ENCODE peak calls at places on chromosomes 16 and 17, in seven cellular contexts. One of them, this sample, is unnamed.

GRCh38 chr17:76593338-76593737 is 7.7 kb upstream of the ST6GALNAC2 start:
- DNase-seq in Calu3: no peak
- DNase-seq in CMK: no peak
- DNase-seq in RCC 7860: no peak
- DNase-seq in anterior cingulate cortex: no peak
- DNase-seq in T-helper 2 cell: no peak
- DNase-seq in HuH-7: no peak
- DNase-seq in this sample: no peak

GRCh38 chr17:81380117-81380516 is 15.1 kb upstream of the BAHCC1 start:
- DNase-seq in HuH-7: no peak
- DNase-seq in anterior cingulate cortex: no peak
- DNase-seq in CMK: no peak
- DNase-seq in T-helper 2 cell: no peak
- DNase-seq in Calu3: no peak
- DNase-seq in RCC 7860: no peak
- DNase-seq in this sample: no peak

GRCh38 chr17:51034800-51035199 is 85.9 kb downstream of the SPAG9 start:
- DNase-seq in RCC 7860: no peak
- DNase-seq in anterior cingulate cortex: no peak
- DNase-seq in Calu3: no peak
- DNase-seq in CMK: no peak
- DNase-seq in HuH-7: no peak
- DNase-seq in T-helper 2 cell: no peak
- DNase-seq in this sample: no peak

GRCh38 chr17:4187076-4187475 is 44.1 kb downstream of the CYB5D2 start:
- DNase-seq in Calu3: no peak
- DNase-seq in RCC 7860: no peak
- DNase-seq in CMK: no peak
- DNase-seq in HuH-7: no peak
- DNase-seq in anterior cingulate cortex: no peak
- DNase-seq in T-helper 2 cell: no peak
- DNase-seq in this sample: no peak

GRCh38 chr17:50367401-50367800 is 5.6 kb downstream of the MRPL27 start:
- DNase-seq in HuH-7: no peak
- DNase-seq in Calu3: no peak
- DNase-seq in CMK: no peak
- DNase-seq in anterior cingulate cortex: no peak
- DNase-seq in T-helper 2 cell: no peak
- DNase-seq in RCC 7860: no peak
- DNase-seq in this sample: no peak

GRCh38 chr16:637081-638018 is 1.2 kb upstream of the METTL26 start:
- DNase-seq in CMK: no peak
- DNase-seq in RCC 7860: no peak
- DNase-seq in anterior cingulate cortex: peak; percentile 97
- DNase-seq in Calu3: peak; percentile 87
- DNase-seq in T-helper 2 cell: peak; percentile 85
- DNase-seq in HuH-7: peak; percentile 90
- DNase-seq in this sample: peak; percentile 86

GRCh38 chr16:53744449-53744848 is 40.5 kb downstream of the FTO start:
- DNase-seq in CMK: no peak
- DNase-seq in Calu3: peak; percentile 47
- DNase-seq in RCC 7860: peak; percentile 54
- DNase-seq in anterior cingulate cortex: no peak
- DNase-seq in HuH-7: no peak
- DNase-seq in T-helper 2 cell: no peak
- DNase-seq in this sample: no peak

GRCh38 chr16:1538804-1539520 is 5.5 kb downstream of the TMEM204 start:
- DNase-seq in HuH-7: peak; percentile 47
- DNase-seq in CMK: no peak
- DNase-seq in anterior cingulate cortex: no peak
- DNase-seq in RCC 7860: no peak
- DNase-seq in Calu3: no peak
- DNase-seq in T-helper 2 cell: no peak
- DNase-seq in this sample: no peak

GRCh38 chr17:63700528-63701441 is 860 bp upstream of the LIMD2 start:
- DNase-seq in anterior cingulate cortex: peak; percentile 65
- DNase-seq in CMK: no peak
- DNase-seq in Calu3: no peak
- DNase-seq in HuH-7: no peak
- DNase-seq in RCC 7860: no peak
- DNase-seq in T-helper 2 cell: no peak
- DNase-seq in this sample: peak; percentile 76

GRCh38 chr16:19003935-19004334 is 20.2 kb downstream of the TMC7 start:
- DNase-seq in T-helper 2 cell: no peak
- DNase-seq in RCC 7860: no peak
- DNase-seq in HuH-7: no peak
- DNase-seq in CMK: no peak
- DNase-seq in anterior cingulate cortex: no peak
- DNase-seq in Calu3: no peak
- DNase-seq in this sample: no peak

GRCh38 chr16:11497329-11497805 is 89.4 kb downstream of the LITAF start:
- DNase-seq in anterior cingulate cortex: peak; percentile 90
- DNase-seq in HuH-7: no peak
- DNase-seq in RCC 7860: peak; percentile 92
- DNase-seq in Calu3: peak; percentile 96
- DNase-seq in CMK: peak; percentile 8
- DNase-seq in T-helper 2 cell: no peak
- DNase-seq in this sample: peak; percentile 90

GRCh38 chr17:76793775-76794174 is 55.9 kb downstream of the MFSD11 start:
- DNase-seq in anterior cingulate cortex: no peak
- DNase-seq in CMK: no peak
- DNase-seq in HuH-7: peak; percentile 64
- DNase-seq in RCC 7860: peak; percentile 23
- DNase-seq in Calu3: peak; percentile 37
- DNase-seq in T-helper 2 cell: no peak
- DNase-seq in this sample: no peak

GRCh38 chr17:50290074-50290702 is 15.9 kb downstream of the TMEM92 start:
- DNase-seq in Calu3: peak; percentile 70
- DNase-seq in HuH-7: no peak
- DNase-seq in CMK: no peak
- DNase-seq in anterior cingulate cortex: no peak
- DNase-seq in RCC 7860: peak; percentile 90
- DNase-seq in T-helper 2 cell: no peak
- DNase-seq in this sample: peak; percentile 29

GRCh38 chr17:81030726-81031570 is 4.0 kb upstream of the BAIAP2 start:
- DNase-seq in T-helper 2 cell: no peak
- DNase-seq in HuH-7: no peak
- DNase-seq in CMK: no peak
- DNase-seq in Calu3: no peak
- DNase-seq in RCC 7860: peak; percentile 71
- DNase-seq in anterior cingulate cortex: no peak
- DNase-seq in this sample: no peak

GRCh38 chr17:27481327-27481726 is 25.1 kb downstream of the KSR1 start:
- DNase-seq in CMK: no peak
- DNase-seq in Calu3: no peak
- DNase-seq in HuH-7: no peak
- DNase-seq in RCC 7860: no peak
- DNase-seq in T-helper 2 cell: no peak
- DNase-seq in anterior cingulate cortex: no peak
- DNase-seq in this sample: no peak

GRCh38 chr16:50533317-50533716 is 14.9 kb upstream of the NKD1 start:
- DNase-seq in Calu3: no peak
- DNase-seq in T-helper 2 cell: no peak
- DNase-seq in HuH-7: no peak
- DNase-seq in anterior cingulate cortex: no peak
- DNase-seq in RCC 7860: no peak
- DNase-seq in CMK: no peak
- DNase-seq in this sample: no peak

GRCh38 chr16:84658690-84659089 is 10.4 kb downstream of the KLHL36 start:
- DNase-seq in CMK: no peak
- DNase-seq in anterior cingulate cortex: no peak
- DNase-seq in RCC 7860: no peak
- DNase-seq in Calu3: no peak
- DNase-seq in HuH-7: no peak
- DNase-seq in T-helper 2 cell: no peak
- DNase-seq in this sample: no peak

This sample was measured in dorsolateral prefrontal cortex.